ENCODE peak calls at places on chromosome 12, in five cellular contexts. G is Peyer's patch, L is adrenal gland, Z is body of pancreas, K is K562. S is an unnamed sample.

GRCh38 chr12:96416033-96416790 is 16.0 kb upstream of the CDK17 start:
- DNase-seq in G (no peak), L (no peak), Z (no peak), K (no peak), S (no peak)

GRCh38 chr12:131096681-131097181 is 143.0 kb downstream of the ADGRD1 start:
- DNase-seq in G (peak; percentile 24), L (no peak), Z (no peak), K (no peak), S (no peak)

GRCh38 chr12:27705263-27705662 is 5.4 kb upstream of the MRPS35 start:
- DNase-seq in G (no peak), L (no peak), Z (no peak), K (no peak), S (no peak)

GRCh38 chr12:77153706-77154105 is 88.3 kb upstream of the E2F7 start:
- DNase-seq in G (no peak), L (no peak), Z (no peak), K (no peak), S (no peak)

GRCh38 chr12:120932956-120933526 is 28.9 kb upstream of the SPPL3 start:
- DNase-seq in G (peak; percentile 36), L (no peak), Z (no peak), K (no peak), S (no peak)

GRCh38 chr12:24198070-24198469 is 248.6 kb upstream of the SOX5 start:
- DNase-seq in G (no peak), L (no peak), Z (no peak), K (no peak), S (no peak)

GRCh38 chr12:108302471-108303311 is 36.4 kb downstream of the CMKLR1 start:
- DNase-seq in G (peak; percentile 62), L (peak; percentile 55), Z (peak; percentile 59), K (no peak), S (no peak)

GRCh38 chr12:123391546-123392343 is 7.8 kb downstream of the KMT5A start:
- DNase-seq in G (no peak), L (no peak), Z (no peak), K (no peak), S (no peak)

GRCh38 chr12:58176296-58176869 is 235.0 kb downstream of the ATP23 start:
- DNase-seq in G (peak; percentile 59), L (peak; percentile 72), Z (peak; percentile 66), K (peak; percentile 18), S (peak; percentile 9)

GRCh38 chr12:95117178-95117599 is 43.8 kb upstream of the NR2C1 start:
- DNase-seq in G (peak; percentile 84), L (peak; percentile 83), Z (peak; percentile 84), K (peak; percentile 54), S (no peak)

GRCh38 chr12:107092669-107093546 is 441 bp downstream of the CRY1 start:
- DNase-seq in G (peak; percentile 73), L (peak; percentile 55), Z (peak; percentile 64), K (no peak), S (no peak)

DNA sequence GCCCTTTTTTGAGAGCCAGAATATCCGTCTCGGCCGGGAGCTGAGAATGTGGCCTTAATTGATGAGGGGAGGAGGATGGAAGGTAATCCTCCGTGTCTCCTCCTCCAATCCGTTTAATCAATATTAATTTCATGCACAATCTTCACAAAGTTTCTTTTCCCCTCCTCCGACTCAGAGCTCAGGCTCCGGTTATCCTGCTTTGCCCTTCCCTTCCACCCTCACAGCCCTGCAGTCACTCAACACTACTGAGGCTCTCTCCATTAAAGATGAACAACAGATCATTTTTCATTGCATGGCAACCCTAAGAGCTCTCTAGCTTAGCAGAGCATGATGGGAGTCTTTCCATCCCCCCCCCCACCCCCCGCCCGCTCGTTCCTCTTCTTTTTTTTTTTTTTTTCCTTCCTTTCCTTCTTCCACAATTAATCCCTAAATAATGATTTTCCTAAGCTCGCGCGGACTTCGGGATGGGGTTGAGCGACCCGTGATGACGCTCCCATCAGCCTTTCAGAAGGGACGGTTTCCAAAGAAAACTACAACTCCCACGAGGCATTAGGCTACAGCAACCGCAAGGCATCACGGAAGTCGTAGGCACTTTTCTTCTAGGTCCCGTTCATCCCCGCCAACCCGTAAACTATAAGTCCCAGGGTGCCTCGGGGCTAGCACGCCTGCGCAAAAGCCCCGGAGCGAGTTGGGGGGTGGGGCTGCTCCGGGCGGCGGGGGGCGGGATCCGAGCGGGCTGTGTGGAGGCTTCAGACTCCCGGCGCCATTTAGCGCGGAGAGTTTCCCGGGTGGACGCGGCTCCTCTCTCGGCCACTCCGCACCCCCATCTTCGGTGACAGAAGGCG is at the start of gene WNK1:
- DNase-seq in G (peak; percentile 99), L (peak; percentile 98), Z (peak; percentile 97), K (peak; percentile 90), S (peak; percentile 88)
- TF ChIP-seq POLR2A in G (peak; percentile 47), L (no peak), Z (peak; percentile 88), K (peak; percentile 85), S (peak; percentile 91)

DNA sequence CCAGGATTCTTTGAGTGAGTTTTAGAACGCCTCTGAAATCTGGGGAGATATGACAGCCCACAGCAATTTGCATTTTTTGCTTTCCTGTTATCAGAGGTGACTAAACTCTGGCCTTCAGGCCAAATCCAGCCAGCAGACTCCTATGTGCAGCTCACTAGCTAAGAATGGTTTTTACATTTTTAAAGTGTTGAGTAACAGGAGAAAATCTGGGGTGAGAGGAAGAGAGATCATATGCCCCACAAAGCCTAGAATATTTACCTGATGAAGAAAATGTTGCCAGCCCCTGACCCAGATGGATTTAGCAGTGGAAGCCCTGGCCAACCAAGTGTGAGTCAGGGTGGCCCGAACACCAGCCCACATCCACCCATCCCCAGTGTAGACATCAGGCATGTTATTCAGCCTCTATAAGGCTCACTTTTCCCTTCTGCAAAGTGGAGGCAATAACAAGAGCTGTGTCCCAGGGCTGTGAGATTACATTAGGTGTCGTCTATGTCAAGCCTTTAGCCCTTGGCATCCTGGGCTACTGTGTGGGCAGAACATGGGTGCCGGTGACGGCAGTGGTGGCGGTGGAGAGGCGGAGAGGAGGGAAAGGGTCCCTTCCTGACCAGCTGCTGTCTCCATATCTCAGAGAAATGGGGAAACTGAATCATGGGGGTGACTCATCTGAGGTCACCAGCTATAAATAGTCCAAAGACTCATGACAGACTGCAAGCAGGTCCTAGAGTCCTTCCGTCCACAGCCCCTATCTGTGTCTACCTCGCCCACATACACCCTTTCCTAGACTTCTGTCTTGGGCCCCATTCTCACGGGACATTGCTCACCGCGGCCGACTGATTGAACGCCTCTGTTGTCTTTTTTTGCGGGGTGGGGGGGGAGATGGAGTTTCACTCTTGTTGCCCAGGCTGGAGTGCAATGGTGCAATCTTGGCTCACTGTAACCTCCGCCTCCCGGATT is 32.6 kb upstream of the CD9 start:
- DNase-seq in G (peak; percentile 80), L (peak; percentile 89), Z (peak; percentile 19), K (peak; percentile 57), S (peak; percentile 75)
- TF ChIP-seq POLR2A in G (no peak), L (peak; percentile 30), Z (no peak), K (no peak), S (no peak)

GRCh38 chr12:90729741-90730140 is 225.2 kb downstream of the CCER1 start:
- DNase-seq in G (no peak), L (no peak), Z (no peak), K (no peak), S (no peak)
- TF ChIP-seq POLR2A in G (no peak), L (no peak), Z (no peak), K (no peak), S (no peak)

DNA sequence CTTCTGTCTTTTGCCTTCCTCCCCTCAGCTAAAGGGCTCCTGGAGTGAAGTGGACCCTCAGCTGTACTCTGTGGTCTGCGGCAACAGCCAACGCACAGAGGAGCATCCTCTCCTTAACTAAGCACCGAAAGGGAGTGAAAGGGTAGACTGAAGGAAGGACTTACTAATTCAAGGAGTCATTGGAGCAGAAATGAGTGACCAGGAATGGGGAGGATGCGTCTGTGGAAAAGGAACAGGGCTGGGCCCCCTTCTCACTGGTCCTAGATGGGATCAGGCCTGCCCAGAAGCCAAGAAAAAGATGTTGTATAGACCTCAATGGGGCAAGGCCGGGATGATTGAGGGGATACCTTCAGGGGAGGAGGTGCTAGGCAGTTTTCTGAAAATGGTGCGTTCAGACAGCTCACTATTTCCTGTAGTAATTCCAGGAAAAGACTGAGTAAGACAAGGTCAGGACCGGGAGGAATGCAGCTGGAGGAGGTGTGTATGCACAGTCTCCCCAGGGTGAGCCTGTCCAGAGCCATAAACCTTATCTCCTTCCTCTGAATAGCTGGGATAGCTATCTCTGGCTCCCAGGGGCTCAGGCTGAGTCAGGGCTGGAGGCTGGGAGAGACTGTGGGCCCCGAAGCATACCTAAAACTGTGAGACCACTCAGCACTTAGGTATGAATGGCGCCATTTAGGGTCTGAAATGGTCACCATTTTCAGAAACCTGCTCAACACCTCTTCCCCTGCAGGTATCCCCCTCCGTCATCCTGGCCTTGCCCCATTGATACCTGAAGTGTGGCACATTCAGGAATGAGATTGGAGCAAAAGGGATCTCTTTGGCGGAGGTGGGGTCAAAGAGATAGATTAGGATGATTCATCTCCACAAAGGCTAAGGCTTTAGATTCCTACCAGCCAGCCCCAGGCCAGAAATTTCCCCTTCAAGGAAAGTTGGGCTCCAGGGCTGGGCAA is 20.2 kb upstream of the KRT8 start:
- DNase-seq in G (peak; percentile 79), L (peak; percentile 83), Z (peak; percentile 53), K (peak; percentile 83), S (no peak)
- TF ChIP-seq POLR2A in G (peak; percentile 30), L (no peak), Z (peak; percentile 27), K (no peak), S (no peak)

DNA sequence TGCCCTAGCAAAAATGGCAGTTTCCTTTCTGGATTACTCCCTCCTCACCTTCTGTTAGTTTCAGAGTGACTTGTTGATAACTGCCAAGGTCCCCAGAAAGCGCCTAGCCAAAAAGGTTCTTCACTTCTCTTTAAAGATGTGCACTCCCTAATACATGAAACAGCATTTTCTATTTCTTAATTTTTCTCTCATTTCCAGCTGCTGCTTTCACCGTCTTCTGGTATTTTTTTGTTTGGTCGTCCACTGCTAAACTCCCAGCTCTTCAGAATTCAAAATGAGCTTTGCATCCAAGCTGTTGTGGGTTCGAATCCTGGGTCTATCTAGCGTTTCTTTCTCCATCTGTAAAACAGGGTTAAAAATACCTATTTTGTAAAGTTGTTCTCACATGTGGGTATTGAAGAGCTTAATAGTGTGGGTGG is 402 bp upstream of the BORCS5 start:
- DNase-seq in G (no peak), L (no peak), Z (no peak), K (no peak), S (no peak)
- TF ChIP-seq POLR2A in G (no peak), L (no peak), Z (no peak), K (no peak), S (no peak)

GRCh38 chr12:1804545-1805332 is 15.6 kb upstream of the LRTM2 start:
- DNase-seq in G (peak; percentile 97), L (peak; percentile 93), Z (peak; percentile 75), K (peak; percentile 89), S (peak; percentile 96)
- TF ChIP-seq POLR2A in G (no peak), L (no peak), Z (no peak), K (peak; percentile 39), S (no peak)

GRCh38 chr12:118376089-118377004 is at the start of gene SUDS3:
- DNase-seq in G (peak; percentile 97), L (peak; percentile 94), Z (peak; percentile 96), K (peak; percentile 81), S (peak; percentile 70)
- TF ChIP-seq POLR2A in G (no peak), L (no peak), Z (peak; percentile 47), K (peak; percentile 58), S (no peak)

S was measured in H54.